ENCODE peak calls at places on chromosomes 11 and 22, in ten cellular contexts. J is tibial artery; D is kidney epithelial cell; F is CD8-positive, alpha-beta T cell; N is activated CD8-positive, alpha-beta memory T cell treated with anti-CD3 and anti-CD28 coated beads, Interleukin-2, amount 50 U/mL, for 48 hours; C is astrocyte of the cerebellum; T is GM04504; E is skeletal muscle cell; M is AG09319; P is GM23338. G is an unnamed sample.

GRCh38 chr11:12756101-12756500 is 81.9 kb downstream of the TEAD1 start:
- DNase-seq in D (no peak), F (no peak), M (no peak), C (no peak), J (no peak), E (no peak), P (no peak), T (no peak), N (no peak), G (no peak)

GRCh38 chr11:104060820-104061219 is 24.4 kb downstream of the DDI1 start:
- DNase-seq in T (no peak), P (no peak), D (no peak), N (no peak), E (no peak), M (no peak), J (no peak), C (no peak), F (no peak), G (no peak)

GRCh38 chr11:45652781-45653180 is 12.6 kb downstream of the CHST1 start:
- DNase-seq in E (no peak), P (no peak), D (no peak), M (peak), T (peak), F (no peak), N (no peak), J (no peak), C (no peak), G (peak)

GRCh38 chr22:20228939-20229272 is 39.2 kb downstream of the RTN4R start:
- DNase-seq in E (no peak), N (no peak), T (no peak), C (no peak), F (no peak), P (no peak), M (no peak), J (no peak), D (no peak), G (no peak)

GRCh38 chr11:16739326-16739875 is 954 bp downstream of the C11orf58 start:
- DNase-seq in J (no peak), M (no peak), E (no peak), P (peak), C (no peak), D (peak), F (no peak), N (no peak), T (no peak), G (peak)

GRCh38 chr22:42439821-42440674 is 7.8 kb upstream of the NFAM1 start:
- DNase-seq in M (no peak), C (no peak), T (no peak), D (no peak), J (peak), F (no peak), N (no peak), E (no peak), P (no peak), G (no peak)

GRCh38 chr11:123547180-123547579 is 107.2 kb downstream of the SCN3B start:
- DNase-seq in M (no peak), J (no peak), C (no peak), T (no peak), D (no peak), N (no peak), E (no peak), P (no peak), F (no peak), G (no peak)

GRCh38 chr11:12409621-12410005 is 32.2 kb downstream of the PARVA start:
- DNase-seq in T (no peak), E (no peak), D (no peak), J (no peak), C (no peak), F (no peak), M (no peak), N (no peak), P (no peak), G (no peak)

GRCh38 chr11:102171101-102171500 is 60.9 kb downstream of the YAP1 start:
- DNase-seq in P (no peak), M (no peak), J (no peak), C (peak), N (no peak), E (peak), F (no peak), D (no peak), T (no peak), G (no peak)

GRCh38 chr11:109071712-109072524 is 350.1 kb upstream of the C11orf87 start:
- DNase-seq in E (peak), M (no peak), D (no peak), J (no peak), C (peak), P (no peak), T (peak), F (no peak), N (no peak), G (peak)

GRCh38 chr22:23670378-23671295 is 20.2 kb upstream of the RGL4 start:
- DNase-seq in M (no peak), C (no peak), E (no peak), N (no peak), P (no peak), F (no peak), D (no peak), T (no peak), J (no peak), G (no peak)

GRCh38 chr22:38205261-38206128 is 3.7 kb downstream of the MAFF start:
- DNase-seq in N (no peak), C (peak), E (peak), F (no peak), J (peak), T (peak), P (no peak), D (no peak), M (peak), G (no peak)

GRCh38 chr22:23053912-23054530 is 16.3 kb upstream of the GNAZ start:
- DNase-seq in M (no peak), C (no peak), J (peak), F (no peak), E (no peak), P (no peak), D (no peak), N (peak), T (no peak), G (no peak)

GRCh38 chr22:39125622-39126021 is 26.9 kb downstream of the CBX7 start:
- DNase-seq in E (no peak), M (no peak), N (no peak), P (no peak), F (no peak), D (no peak), T (no peak), C (no peak), J (no peak), G (no peak)

GRCh38 chr11:35364101-35364780 is 55.1 kb downstream of the SLC1A2 start:
- DNase-seq in C (peak), P (no peak), E (peak), J (peak), F (no peak), M (peak), D (peak), N (no peak), T (peak), G (peak)